ENCODE peak calls at places on chromosomes 5 and 9, in nine cellular contexts. V, T, W, C, D, S, H, I and L are unnamed samples.

GRCh38 chr9:27539479-27540441 is 10.1 kb upstream of the MOB3B start:
- DNase-seq in T (peak; percentile 51), H (peak; percentile 49), W (peak; percentile 9), I (no peak), S (peak; percentile 62), D (no peak), V (peak; percentile 83), C (peak; percentile 63), L (peak; percentile 70)

GRCh38 chr5:131980696-131981095 is 30.8 kb downstream of the ACSL6 start:
- DNase-seq in S (no peak), H (peak; percentile 22), D (no peak), T (no peak), V (peak; percentile 28), C (no peak), W (no peak), I (no peak), L (no peak)

GRCh38 chr9:81526587-81526986 is 162.8 kb downstream of the TLE1 start:
- DNase-seq in C (no peak), D (no peak), H (no peak), W (no peak), T (peak; percentile 66), V (no peak), I (no peak), S (no peak), L (no peak)

GRCh38 chr5:142597546-142598337 is 88.1 kb downstream of the FGF1 start:
- DNase-seq in H (no peak), D (no peak), V (no peak), C (peak; percentile 95), T (peak; percentile 49), I (no peak), S (no peak), W (peak; percentile 55), L (no peak)

GRCh38 chr5:1673042-1673674 is 126.5 kb downstream of the MRPL36 start:
- DNase-seq in W (no peak), C (no peak), V (no peak), D (no peak), T (no peak), I (no peak), H (no peak), S (no peak), L (no peak)

GRCh38 chr9:132584616-132585560 is 2.5 kb downstream of the BARHL1 start:
- DNase-seq in T (no peak), H (no peak), W (no peak), C (peak; percentile 4), I (no peak), D (no peak), V (no peak), S (no peak), L (no peak)

GRCh38 chr5:100777680-100778281 is 125.3 kb downstream of the ST8SIA4 start:
- DNase-seq in D (peak; percentile 30), W (peak; percentile 10), T (peak; percentile 58), C (peak; percentile 88), V (no peak), S (no peak), H (no peak), I (no peak), L (peak; percentile 39)

GRCh38 chr5:148910686-148911361 is 84.4 kb downstream of the ADRB2 start:
- DNase-seq in V (no peak), H (no peak), S (no peak), T (no peak), W (peak; percentile 96), I (no peak), C (peak; percentile 100), D (peak; percentile 69), L (no peak)

GRCh38 chr9:83491995-83492394 is 46.2 kb downstream of the FRMD3 start:
- DNase-seq in C (no peak), H (no peak), I (no peak), T (no peak), V (no peak), W (no peak), S (no peak), D (no peak), L (no peak)

GRCh38 chr9:89073397-89073796 is 82.1 kb downstream of the S1PR3 start:
- DNase-seq in V (peak; percentile 27), W (no peak), S (no peak), D (no peak), C (no peak), T (no peak), H (no peak), I (no peak), L (no peak)
- H3K27ac ChIP-seq in V (no peak overlapping the region), W (no peak overlapping the region), S (no peak overlapping the region), D (no peak overlapping the region), C (no peak overlapping the region), T (no peak overlapping the region), H (no peak overlapping the region), I (no peak overlapping the region), L (no peak overlapping the region)

GRCh38 chr5:150156540-150156939 is 895 bp upstream of the PDGFRB start:
- DNase-seq in C (no peak), D (no peak), W (no peak), H (no peak), S (no peak), V (no peak), T (no peak), I (no peak), L (no peak)

GRCh38 chr5:150154618-150155134 is 969 bp downstream of the PDGFRB start:
- DNase-seq in S (no peak), V (no peak), T (no peak), D (no peak), I (no peak), H (no peak), W (no peak), C (no peak), L (no peak)

GRCh38 chr5:150155258-150156032 is at the start of gene PDGFRB:
- DNase-seq in D (peak; percentile 87), V (peak; percentile 98), I (peak; percentile 44), C (no peak), W (no peak), T (peak; percentile 78), H (peak; percentile 88), S (peak; percentile 97), L (peak; percentile 97)

GRCh38 chr5:150153957-150154617 is 1.6 kb downstream of the PDGFRB start:
- DNase-seq in W (no peak), V (no peak), H (no peak), C (no peak), I (no peak), D (peak; percentile 46), T (no peak), S (peak; percentile 64), L (peak; percentile 60)

DNA sequence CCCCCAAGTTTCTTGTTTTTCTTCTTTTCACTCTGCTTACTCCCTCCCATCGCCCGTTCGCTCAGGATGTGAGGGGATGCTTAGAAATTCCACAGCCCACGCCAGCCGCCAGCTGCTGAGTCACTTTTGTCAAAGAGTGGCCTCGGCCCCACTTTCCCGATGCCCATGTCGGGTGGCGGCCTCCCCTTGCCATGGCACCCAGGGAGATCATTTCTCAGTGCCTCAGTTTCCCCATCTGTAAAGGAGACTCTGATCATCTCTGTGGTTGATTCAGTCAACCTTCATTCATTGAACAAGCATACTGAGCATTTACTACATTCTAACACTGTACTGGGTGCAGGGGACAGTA is 362 bp upstream of the PDGFRB start:
- DNase-seq in D (no peak), V (no peak), C (no peak), I (no peak), W (no peak), H (no peak), S (no peak), T (no peak), L (no peak)
- H3K4me3 ChIP-seq in D (peak overlapping the region; percentile 66), V (peak overlapping the region; percentile 57), C (no peak overlapping the region), I (no peak overlapping the region), W (no peak overlapping the region), H (peak overlapping the region; percentile 29), S (peak overlapping the region; percentile 78), T (peak overlapping the region; percentile 97), L (peak overlapping the region; percentile 71)

GRCh38 chr9:86454701-86455402 is 100.6 kb upstream of the TUT7 start:
- DNase-seq in D (no peak), I (no peak), H (no peak), W (no peak), V (no peak), C (no peak), S (no peak), T (no peak), L (no peak)
- TF ChIP-seq CTCF in D (no peak), I (no peak), H (no peak), W (no peak), V (no peak), C (no peak), S (no peak), T (no peak), L (no peak)

GRCh38 chr5:119031905-119032304 is 39.0 kb upstream of the DMXL1 start:
- DNase-seq in W (no peak), H (no peak), S (no peak), C (no peak), T (no peak), V (no peak), I (no peak), D (no peak), L (no peak)

GRCh38 chr5:119032653-119033052 is 38.2 kb upstream of the DMXL1 start:
- DNase-seq in S (no peak), W (no peak), I (no peak), T (no peak), C (no peak), V (no peak), H (no peak), D (no peak), L (no peak)

GRCh38 chr5:119033135-119033534 is 37.8 kb upstream of the DMXL1 start:
- DNase-seq in D (no peak), S (no peak), I (no peak), H (no peak), C (no peak), W (no peak), T (no peak), V (no peak), L (no peak)

GRCh38 chr5:119028575-119028974 is 40.2 kb upstream of the DTWD2 start:
- DNase-seq in D (no peak), H (no peak), W (no peak), C (no peak), S (no peak), I (no peak), T (no peak), V (no peak), L (no peak)

GRCh38 chr5:119031047-119031886 is 39.6 kb upstream of the DMXL1 start:
- DNase-seq in S (no peak), C (no peak), I (no peak), D (no peak), W (no peak), H (no peak), V (no peak), T (no peak), L (no peak)
- H3K27ac ChIP-seq in S (no peak overlapping the region), C (no peak overlapping the region), I (no peak overlapping the region), D (no peak overlapping the region), W (no peak overlapping the region), H (peak overlapping the region; percentile 65), V (no peak overlapping the region), T (no peak overlapping the region), L (no peak overlapping the region)

DNA sequence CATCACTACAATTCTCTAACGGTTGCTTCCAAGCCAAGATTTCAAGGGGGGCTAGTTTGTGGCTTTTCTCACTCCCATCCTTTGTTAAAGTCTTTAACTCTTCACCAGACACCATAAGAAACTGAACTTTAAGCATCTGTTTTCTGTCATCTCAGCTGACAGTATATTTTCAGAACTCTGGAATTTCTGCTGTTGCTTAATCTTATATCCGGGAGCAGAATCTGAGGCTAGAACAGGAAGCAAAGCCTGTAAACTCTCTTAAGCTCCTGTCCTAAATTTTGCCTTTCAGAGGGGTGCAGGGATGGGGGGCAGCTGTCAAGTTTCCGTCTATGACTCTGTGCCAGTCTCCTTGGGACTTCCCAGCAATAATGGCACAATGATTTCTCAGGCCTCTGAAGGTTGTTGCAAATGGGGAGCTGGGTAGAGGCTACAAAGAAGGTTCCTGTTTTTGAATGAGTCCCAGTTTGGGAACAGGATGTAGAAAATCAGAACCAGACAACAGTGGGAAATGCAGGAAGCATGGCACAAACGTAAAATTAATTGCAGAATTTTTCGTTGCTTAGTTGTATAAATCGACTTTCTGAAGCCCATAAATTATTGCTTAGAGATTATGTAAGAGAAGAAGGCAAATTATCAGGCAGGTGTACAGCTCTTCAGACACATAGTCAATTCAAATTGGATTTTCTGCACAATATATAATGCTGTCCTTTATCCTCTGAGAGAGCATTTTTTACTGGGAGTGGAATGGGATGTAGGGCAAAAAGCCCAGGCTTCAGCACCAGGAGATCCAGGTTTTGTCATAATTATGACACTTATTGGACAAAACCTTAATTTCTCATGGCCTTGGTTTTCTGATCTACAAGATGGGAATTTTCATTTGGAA is 430.9 kb downstream of the DMAC1 start:
- DNase-seq in C (no peak), T (peak; percentile 87), W (no peak), H (no peak), S (peak; percentile 28), D (no peak), I (no peak), V (no peak), L (no peak)
- H3K4me3 ChIP-seq in C (no peak overlapping the region), T (no peak overlapping the region), W (no peak overlapping the region), H (no peak overlapping the region), S (no peak overlapping the region), D (no peak overlapping the region), I (no peak overlapping the region), V (no peak overlapping the region), L (no peak overlapping the region)